ENCODE peak calls at places on chromosomes 11 and 22, in ten cellular contexts. V is body of pancreas, D is ovary, K is cardiac muscle cell, U is heart right ventricle, O is keratinocyte, J is right lobe of liver, A is thoracic aorta, P is RWPE2, I is kidney epithelial cell. C is an unnamed sample.

GRCh38 chr11:12724301-12725046 is 50.3 kb downstream of the TEAD1 start:
- DNase-seq in O (peak; percentile 82), K (peak; percentile 96), I (no peak), J (peak; percentile 65), U (peak; percentile 41), V (peak; percentile 77), P (peak; percentile 85), A (peak; percentile 12), D (peak; percentile 85), C (peak; percentile 73)

GRCh38 chr11:120682866-120683265 is 171.3 kb downstream of the GRIK4 start:
- DNase-seq in O (no peak), J (no peak), I (no peak), K (peak; percentile 12), D (no peak), U (no peak), V (no peak), A (no peak), P (no peak), C (no peak)

GRCh38 chr11:6453152-6453551 is 12.4 kb upstream of the HPX start:
- DNase-seq in K (no peak), U (no peak), D (no peak), J (no peak), A (no peak), O (no peak), V (no peak), P (no peak), I (no peak), C (no peak)

GRCh38 chr11:10493041-10493663 is 38.1 kb downstream of the AMPD3 start:
- DNase-seq in O (no peak), K (no peak), D (no peak), V (no peak), J (no peak), I (no peak), P (no peak), U (no peak), A (no peak), C (no peak)

GRCh38 chr11:8917157-8917820 is 6.3 kb downstream of the AKIP1 start:
- DNase-seq in P (no peak), I (peak; percentile 74), D (no peak), A (no peak), U (no peak), J (no peak), V (peak; percentile 25), O (no peak), K (peak; percentile 94), C (peak; percentile 69)

GRCh38 chr22:23279781-23280180 is 99.5 kb downstream of the BCR start:
- DNase-seq in P (no peak), O (no peak), A (no peak), V (no peak), I (no peak), J (no peak), D (no peak), U (no peak), K (no peak), C (no peak)

GRCh38 chr11:83681045-83681781 is 395.0 kb upstream of the CCDC90B start:
- DNase-seq in I (no peak), K (no peak), O (no peak), U (no peak), J (no peak), A (no peak), V (peak; percentile 10), P (no peak), D (no peak), C (no peak)

GRCh38 chr11:8963569-8964323 is 496 bp downstream of the TMEM9B start:
- DNase-seq in O (no peak), I (peak; percentile 43), U (peak; percentile 79), A (peak; percentile 38), K (no peak), D (no peak), V (peak; percentile 90), J (peak; percentile 86), P (peak; percentile 88), C (no peak)

GRCh38 chr11:63762662-63763505 is 5.7 kb downstream of the ZFTA start:
- DNase-seq in O (no peak), K (peak; percentile 71), D (peak; percentile 80), I (no peak), V (peak; percentile 63), A (no peak), U (peak; percentile 52), J (peak; percentile 56), P (no peak), C (no peak)

GRCh38 chr11:33690290-33691050 is 10.2 kb downstream of the C11orf91 start:
- DNase-seq in J (peak; percentile 54), V (peak; percentile 50), O (peak; percentile 96), D (peak; percentile 41), K (peak; percentile 93), U (peak; percentile 55), A (peak; percentile 78), P (peak; percentile 90), I (peak; percentile 98), C (peak; percentile 96)

GRCh38 chr11:6653656-6654055 is 2.0 kb downstream of the DCHS1 start:
- DNase-seq in A (no peak), K (no peak), O (no peak), J (no peak), I (no peak), V (no peak), P (no peak), U (no peak), D (no peak), C (no peak)

GRCh38 chr11:121464352-121464946 is 11.7 kb upstream of the SORL1-AS1 start:
- DNase-seq in D (peak; percentile 58), O (peak; percentile 80), I (peak; percentile 68), J (peak; percentile 58), A (no peak), U (peak; percentile 57), V (peak; percentile 47), K (peak; percentile 90), P (peak; percentile 83), C (peak; percentile 67)

GRCh38 chr11:27178859-27179258 is 138.2 kb downstream of the BBOX1 start:
- DNase-seq in O (no peak), U (no peak), V (no peak), K (no peak), D (no peak), A (no peak), I (no peak), P (no peak), J (no peak), C (no peak)

GRCh38 chr11:6667733-6668374 is 12.2 kb upstream of the DCHS1 start:
- DNase-seq in U (no peak), P (no peak), J (no peak), I (no peak), A (no peak), D (no peak), O (no peak), K (peak; percentile 64), V (no peak), C (no peak)

GRCh38 chr11:71282581-71283351 is 30.4 kb upstream of the SHANK2 start:
- DNase-seq in A (no peak), P (no peak), V (peak; percentile 54), I (no peak), K (no peak), D (no peak), U (no peak), O (no peak), J (no peak), C (no peak)

GRCh38 chr11:93034031-93034430 is 64.6 kb downstream of the MTNR1B start:
- DNase-seq in U (no peak), I (no peak), A (no peak), V (peak; percentile 34), J (peak; percentile 67), D (no peak), P (no peak), K (peak; percentile 49), O (no peak), C (no peak)

GRCh38 chr11:61652135-61652534 is 28.1 kb upstream of the DAGLA start:
- DNase-seq in I (no peak), D (no peak), J (no peak), V (no peak), O (no peak), U (no peak), A (no peak), P (no peak), K (no peak), C (no peak)

GRCh38 chr22:28448625-28449024 is 231.0 kb downstream of the TTC28 start:
- DNase-seq in V (no peak), O (no peak), U (no peak), K (no peak), P (no peak), D (no peak), I (no peak), J (no peak), A (no peak), C (no peak)

DNA sequence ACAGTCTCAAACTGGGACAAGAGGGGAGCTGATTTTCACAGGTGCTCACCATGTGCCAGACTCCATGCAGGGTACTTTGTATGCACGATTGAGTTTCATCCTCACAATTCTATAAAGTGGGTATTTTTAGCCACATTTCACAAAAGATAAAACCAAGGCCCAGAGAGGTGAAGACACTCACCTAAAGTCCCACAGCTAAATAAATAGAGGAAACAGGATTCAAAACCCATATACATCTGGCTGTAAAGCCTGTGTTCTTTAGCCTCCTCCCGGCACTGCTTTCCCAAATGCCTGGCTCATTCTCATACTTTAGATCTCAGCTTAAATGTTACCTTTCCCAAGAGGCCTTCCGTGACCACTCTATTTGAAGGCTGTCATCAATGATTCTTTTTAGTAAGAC is 13.2 kb upstream of the KCTD14 start:
- DNase-seq in V (no peak), I (no peak), U (no peak), K (no peak), P (no peak), A (no peak), O (no peak), J (no peak), D (no peak), C (no peak)
- H3K4me3 ChIP-seq in V (no peak overlapping the region), I (no peak overlapping the region), U (no peak overlapping the region), K (no peak overlapping the region), P (no peak overlapping the region), A (no peak overlapping the region), O (no peak overlapping the region), J (no peak overlapping the region), D (no peak overlapping the region), C (no peak overlapping the region)

DNA sequence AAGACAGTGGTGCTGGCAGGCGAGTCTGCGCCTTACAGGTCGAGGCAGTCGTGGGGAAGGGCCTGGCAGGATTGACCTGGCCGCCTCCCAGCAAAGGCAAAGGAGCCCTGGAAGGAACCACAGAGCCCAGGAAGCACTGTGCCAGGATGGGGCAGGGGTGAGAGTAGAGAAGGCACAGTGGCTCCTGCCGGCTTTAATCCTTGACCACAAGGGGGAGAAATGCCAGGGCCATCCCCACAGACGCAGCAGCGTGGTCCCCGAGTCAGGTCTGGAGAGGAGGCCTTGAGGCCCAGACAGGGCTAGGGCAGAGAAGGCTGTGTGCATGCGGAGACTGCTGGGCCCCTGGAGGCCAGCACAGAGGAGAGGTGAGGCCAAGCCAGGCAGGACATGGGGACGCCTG is 9.9 kb upstream of the NDUFS8 start:
- DNase-seq in I (no peak), P (no peak), V (no peak), O (no peak), A (no peak), U (no peak), K (peak; percentile 49), D (no peak), J (no peak), C (no peak)
- TF ChIP-seq CTCF in I (peak; percentile 49), P (peak; percentile 40), V (peak; percentile 20), O (peak; percentile 41), A (no peak), U (no peak), K (peak; percentile 47), D (no peak), J (no peak), C (peak; percentile 62)

GRCh38 chr11:112485280-112485679 is 224.6 kb upstream of the PLET1 start:
- DNase-seq in V (no peak), O (no peak), U (no peak), A (no peak), D (no peak), K (no peak), P (no peak), J (no peak), I (no peak), C (no peak)
- H3K27me3 ChIP-seq in V (no peaks in the 10 kb centered on the region), O (no peaks in the 10 kb centered on the region), U (no peaks in the 10 kb centered on the region), A (no peaks in the 10 kb centered on the region), D (no peaks in the 10 kb centered on the region), K (no peaks in the 10 kb centered on the region), P (no peaks in the 10 kb centered on the region), J (no peaks in the 10 kb centered on the region), I (no peaks in the 10 kb centered on the region), C (peaks cover 2% of the 10 kb centered on the region)

GRCh38 chr11:280762-281485 is 2.7 kb downstream of the NLRP6 start:
- DNase-seq in D (no peak), A (no peak), K (no peak), P (peak; percentile 57), V (no peak), U (no peak), J (peak; percentile 24), I (no peak), O (no peak), C (no peak)
- H3K4me3 ChIP-seq in D (no peak overlapping the region), A (peak overlapping the region; percentile 63), K (no peak overlapping the region), P (no peak overlapping the region), V (no peak overlapping the region), U (no peak overlapping the region), J (peak overlapping the region; percentile 41), I (no peak overlapping the region), O (no peak overlapping the region), C (no peak overlapping the region)

C was measured in BJ.